ENCODE peak calls at places on chromosomes 11 and 22, in six cellular contexts. A is CD8-positive, alpha-beta T cell; W is brain microvascular endothelial cell; G is WERI-Rb-1; T is endodermal cell; H is tibial nerve. D is an unnamed sample.

GRCh38 chr11:69915501-69916250 is 96.5 kb upstream of the FGF3 start:
- DNase-seq in A (peak; percentile 11), W (peak; percentile 72), G (peak; percentile 85), T (peak; percentile 97), H (peak; percentile 82), D (peak; percentile 22)

GRCh38 chr22:50399751-50400331 is 56.7 kb downstream of the PPP6R2 start:
- DNase-seq in A (peak; percentile 6), W (peak; percentile 22), G (peak; percentile 55), T (peak; percentile 90), H (no peak), D (peak; percentile 10)

GRCh38 chr11:86592659-86593451 is 79.6 kb downstream of the ME3 start:
- DNase-seq in A (peak; percentile 45), W (peak; percentile 97), G (peak; percentile 29), T (peak; percentile 69), H (peak; percentile 68), D (peak; percentile 98)

GRCh38 chr22:42080287-42080686 is 787 bp downstream of the SMDT1 start:
- DNase-seq in A (no peak), W (peak; percentile 46), G (no peak), T (no peak), H (no peak), D (no peak)

GRCh38 chr11:5197538-5197937 is 2.9 kb downstream of the OR51V1 start:
- DNase-seq in A (no peak), W (peak; percentile 12), G (no peak), T (no peak), H (no peak), D (no peak)

GRCh38 chr22:24424001-24424900 is 3.1 kb upstream of the ADORA2A start:
- DNase-seq in A (no peak), W (no peak), G (no peak), T (peak; percentile 79), H (no peak), D (no peak)

GRCh38 chr11:9211322-9211721 is 53.8 kb downstream of the DENND5A start:
- DNase-seq in A (no peak), W (no peak), G (no peak), T (no peak), H (no peak), D (no peak)

GRCh38 chr22:50302041-50302541 is 5.4 kb downstream of the PLXNB2 start:
- DNase-seq in A (no peak), W (no peak), G (no peak), T (no peak), H (no peak), D (peak; percentile 32)

GRCh38 chr11:8863838-8864237 is 47.2 kb upstream of the AKIP1 start:
- DNase-seq in A (no peak), W (peak; percentile 43), G (no peak), T (no peak), H (no peak), D (peak; percentile 78)

GRCh38 chr11:33770236-33770635 is 4.1 kb downstream of the FBXO3 start:
- DNase-seq in A (no peak), W (no peak), G (no peak), T (no peak), H (no peak), D (no peak)

GRCh38 chr11:33045551-33046255 is 6.3 kb downstream of the TCP11L1 start:
- DNase-seq in A (no peak), W (no peak), G (no peak), T (no peak), H (no peak), D (peak; percentile 82)

GRCh38 chr11:19092850-19093249 is 24.1 kb upstream of the ZDHHC13 start:
- DNase-seq in A (no peak), W (no peak), G (no peak), T (no peak), H (no peak), D (no peak)

GRCh38 chr11:60378359-60378758 is at the start of gene MS4A7:
- DNase-seq in A (no peak), W (no peak), G (no peak), T (no peak), H (peak; percentile 20), D (no peak)

GRCh38 chr22:35725521-35725920 is 7.8 kb downstream of the APOL5 start:
- DNase-seq in A (no peak), W (no peak), G (no peak), T (no peak), H (no peak), D (no peak)

GRCh38 chr11:118929496-118930151 is 3.9 kb upstream of the BCL9L start:
- DNase-seq in A (peak; percentile 71), W (peak; percentile 75), G (peak; percentile 92), T (peak; percentile 97), H (peak; percentile 90), D (peak; percentile 66)

GRCh38 chr11:17719940-17720795 is 797 bp downstream of the MYOD1 start:
- DNase-seq in A (no peak), W (no peak), G (peak; percentile 61), T (peak; percentile 88), H (no peak), D (no peak)

GRCh38 chr11:81932303-81932702 is 801.4 kb downstream of the FAM181B start:
- DNase-seq in A (no peak), W (no peak), G (no peak), T (no peak), H (no peak), D (no peak)

GRCh38 chr22:30234786-30235470 is 11.6 kb downstream of the LIF start:
- DNase-seq in A (no peak), W (no peak), G (peak; percentile 94), T (peak; percentile 46), H (no peak), D (no peak)

GRCh38 chr11:133921513-133921912 is 35.3 kb downstream of the IGSF9B start:
- DNase-seq in A (no peak), W (no peak), G (no peak), T (no peak), H (no peak), D (no peak)

GRCh38 chr22:44894321-44894720 is 115.5 kb downstream of the PHF21B start:
- DNase-seq in A (no peak), W (no peak), G (peak; percentile 67), T (peak; percentile 36), H (no peak), D (no peak)

GRCh38 chr22:38566726-38567504 is 3.1 kb downstream of the DMC1 start:
- DNase-seq in A (no peak), W (no peak), G (no peak), T (no peak), H (no peak), D (no peak)

GRCh38 chr11:27139742-27140141 is 99.1 kb downstream of the BBOX1 start:
- DNase-seq in A (no peak), W (no peak), G (no peak), T (no peak), H (no peak), D (no peak)

GRCh38 chr11:60428517-60428916 is 855 bp upstream of the MS4A5 start:
- DNase-seq in A (no peak), W (no peak), G (no peak), T (no peak), H (no peak), D (peak; percentile 33)

GRCh38 chr11:43555811-43556210 is 124.7 kb upstream of the HSD17B12 start:
- DNase-seq in A (no peak), W (peak; percentile 46), G (no peak), T (no peak), H (no peak), D (no peak)

GRCh38 chr22:31637938-31638618 is 23.9 kb downstream of the PISD start:
- DNase-seq in A (no peak), W (peak; percentile 30), G (no peak), T (peak; percentile 40), H (peak; percentile 23), D (peak; percentile 21)

GRCh38 chr11:122140535-122140934 is 24.5 kb upstream of the BLID start:
- DNase-seq in A (no peak), W (peak; percentile 66), G (no peak), T (no peak), H (no peak), D (peak; percentile 97)

GRCh38 chr11:76215946-76216345 is 9.6 kb upstream of the WNT11 start:
- DNase-seq in A (no peak), W (peak; percentile 57), G (no peak), T (no peak), H (no peak), D (no peak)

GRCh38 chr22:50314455-50315288 is 7.2 kb upstream of the PLXNB2 start:
- DNase-seq in A (peak; percentile 76), W (no peak), G (no peak), T (peak; percentile 72), H (no peak), D (no peak)

GRCh38 chr11:125887373-125888324 is at the start of gene HYLS1:
- DNase-seq in A (peak; percentile 92), W (peak; percentile 96), G (no peak), T (peak; percentile 98), H (peak; percentile 87), D (peak; percentile 92)
- TF ChIP-seq CTCF in A (no peak), W (peak; percentile 35), G (no peak), T (peak; percentile 49), H (peak; percentile 33), D (peak; percentile 26)

GRCh38 chr11:78078218-78079167 is 1.2 kb downstream of the NDUFC2 start:
- DNase-seq in A (no peak), W (no peak), G (no peak), T (peak; percentile 58), H (no peak), D (no peak)
- H3K4me3 ChIP-seq in A (peak overlapping the region; percentile 74), W (peak overlapping the region; percentile 75), G (peak overlapping the region; percentile 66), T (peak overlapping the region; percentile 97), H (peak overlapping the region; percentile 99), D (peak overlapping the region; percentile 78)

GRCh38 chr11:20203836-20204235 is 43.6 kb upstream of the DBX1 start:
- DNase-seq in A (no peak), W (no peak), G (no peak), T (no peak), H (no peak), D (no peak)
- H3K27me3 ChIP-seq in A (peaks cover 5% of the 10 kb centered on the region), W (peaks cover 41% of the 10 kb centered on the region), G (no peaks in the 10 kb centered on the region), T (peaks cover 47% of the 10 kb centered on the region), H (no peaks in the 10 kb centered on the region), D (peaks cover 18% of the 10 kb centered on the region)

DNA sequence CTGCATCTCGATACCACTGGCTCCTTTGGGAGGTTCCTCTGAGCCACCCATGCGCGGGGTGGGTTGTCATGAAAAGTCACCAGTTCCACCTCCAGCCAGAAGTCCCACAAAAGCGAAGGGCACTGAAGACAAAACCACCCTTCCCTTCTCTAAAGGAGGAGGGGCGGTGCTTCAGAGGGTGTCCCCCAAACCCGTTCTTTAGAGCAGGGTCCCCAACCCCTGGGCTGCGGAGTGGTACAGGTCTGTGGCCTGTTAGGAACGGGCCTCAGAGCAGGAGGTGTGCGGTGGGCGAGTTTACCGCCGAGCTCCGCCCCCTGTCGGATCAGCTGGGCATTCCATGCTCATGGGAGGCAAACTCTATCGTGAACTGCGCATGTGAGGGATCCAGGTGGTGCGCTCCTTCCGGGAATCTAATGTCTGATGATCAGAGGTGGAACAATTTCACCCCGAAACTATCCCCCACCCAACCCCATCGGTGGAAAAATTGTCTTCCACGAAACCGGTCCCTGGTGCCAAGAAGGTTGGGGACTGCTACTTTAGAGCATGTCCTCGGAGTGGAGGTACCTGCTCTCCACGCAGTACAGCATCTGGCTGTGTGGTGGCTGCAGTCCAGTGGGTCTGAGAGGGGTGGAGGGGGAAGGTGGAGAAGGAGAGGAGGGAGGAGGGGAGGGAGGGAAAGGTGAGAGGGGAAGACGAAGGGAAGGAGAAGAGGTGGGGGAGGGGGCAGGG is 72.9 kb upstream of the SEPTIN5 start:
- DNase-seq in A (no peak), W (no peak), G (no peak), T (peak; percentile 92), H (no peak), D (peak; percentile 29)
- TF ChIP-seq CTCF in A (no peak), W (peak; percentile 70), G (no peak), T (peak; percentile 87), H (no peak), D (peak; percentile 65)

DNA sequence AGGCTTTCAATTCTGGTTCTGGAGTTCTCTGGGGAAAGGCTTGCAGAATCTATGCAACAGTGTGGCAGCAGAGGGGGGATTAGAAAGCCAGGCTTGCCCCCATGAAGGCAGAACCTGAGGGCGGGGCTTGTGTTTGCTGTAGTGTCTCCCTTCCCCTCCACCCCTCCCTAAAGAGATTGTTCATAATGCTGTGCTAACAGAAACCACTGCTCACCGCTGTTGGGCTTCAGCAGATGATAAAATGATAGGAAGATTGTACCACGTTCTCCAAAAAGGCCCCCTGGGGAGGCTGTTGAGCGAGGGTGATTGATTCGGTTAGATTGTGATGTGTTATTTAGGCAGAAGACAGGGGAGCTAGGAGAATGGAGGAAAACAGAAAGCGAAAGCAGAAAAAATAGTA is 215.3 kb upstream of the NCAM1 start:
- DNase-seq in A (no peak), W (no peak), G (no peak), T (no peak), H (no peak), D (no peak)
- H3K4me3 ChIP-seq in A (no peak overlapping the region), W (no peak overlapping the region), G (no peak overlapping the region), T (no peak overlapping the region), H (no peak overlapping the region), D (no peak overlapping the region)